ENCODE peak calls at places on chromosomes 7 and 10, in nine cellular contexts. W, V, O, A, U, H, N, X and G are unnamed samples.

GRCh38 chr10:1715821-1716220 is 21.5 kb downstream of the ADARB2 start:
- DNase-seq in V (no peak), W (peak), H (peak), U (peak), X (no peak), N (no peak), O (no peak), A (no peak), G (no peak)

GRCh38 chr7:2926898-2927405 is 82.8 kb upstream of the GNA12 start:
- DNase-seq in V (peak), O (no peak), A (peak), N (no peak), H (no peak), X (no peak), W (no peak), U (no peak), G (no peak)

GRCh38 chr10:131706952-131707351 is 193.9 kb upstream of the PPP2R2D start:
- DNase-seq in H (no peak), U (no peak), X (peak), N (no peak), W (no peak), A (peak), V (no peak), O (no peak), G (no peak)

GRCh38 chr7:111370002-111370401 is 192.3 kb downstream of the IMMP2L start:
- DNase-seq in V (no peak), W (no peak), O (no peak), U (no peak), X (no peak), A (no peak), N (no peak), H (no peak), G (no peak)

GRCh38 chr7:156510966-156511365 is 129.6 kb upstream of the RNF32 start:
- DNase-seq in W (no peak), N (no peak), O (no peak), H (no peak), A (no peak), U (no peak), X (no peak), V (no peak), G (no peak)

GRCh38 chr10:94103902-94104301 is 110.2 kb downstream of the PLCE1 start:
- DNase-seq in W (no peak), V (no peak), U (no peak), H (peak), N (no peak), O (no peak), A (no peak), X (no peak), G (no peak)

GRCh38 chr10:110436554-110437350 is 61.0 kb upstream of the DUSP5 start:
- DNase-seq in X (peak), W (no peak), H (no peak), U (no peak), N (no peak), V (peak), O (no peak), A (peak), G (no peak)

GRCh38 chr10:48478469-48478868 is 126.4 kb downstream of the ARHGAP22 start:
- DNase-seq in X (no peak), A (no peak), V (no peak), U (no peak), H (no peak), N (no peak), W (no peak), O (no peak), G (no peak)

GRCh38 chr10:125871341-125871740 is 9.8 kb downstream of the DHX32 start:
- DNase-seq in O (no peak), H (no peak), X (no peak), W (no peak), N (no peak), U (no peak), A (no peak), V (no peak), G (no peak)

GRCh38 chr10:71618176-71618575 is 101.4 kb downstream of the C10orf105 start:
- DNase-seq in U (no peak), O (no peak), A (no peak), X (no peak), W (no peak), H (no peak), V (no peak), N (no peak), G (no peak)

GRCh38 chr7:1357601-1358271 is 101.5 kb downstream of the MICALL2 start:
- DNase-seq in X (peak), H (no peak), U (no peak), W (no peak), N (no peak), V (peak), A (no peak), O (no peak), G (peak)

GRCh38 chr7:13827716-13828115 is 161.8 kb downstream of the ETV1 start:
- DNase-seq in H (no peak), O (no peak), W (no peak), N (no peak), U (no peak), V (no peak), X (no peak), A (no peak), G (no peak)

GRCh38 chr7:3683886-3684539 is 383.0 kb downstream of the SDK1 start:
- DNase-seq in U (no peak), H (no peak), W (no peak), V (no peak), O (no peak), N (no peak), X (no peak), A (no peak), G (no peak)

GRCh38 chr7:158110661-158111555 is 476.7 kb downstream of the PTPRN2 start:
- DNase-seq in N (peak), X (no peak), V (no peak), O (no peak), W (no peak), H (no peak), U (no peak), A (no peak), G (no peak)

GRCh38 chr10:131833446-131834080 is 67.2 kb upstream of the PPP2R2D start:
- DNase-seq in X (peak), O (no peak), U (no peak), W (no peak), V (peak), H (no peak), N (no peak), A (peak), G (no peak)

GRCh38 chr7:115475774-115476407 is 554.0 kb downstream of the MDFIC start:
- DNase-seq in U (no peak), V (no peak), A (peak), X (no peak), H (no peak), W (no peak), N (no peak), O (no peak), G (no peak)

GRCh38 chr10:129914153-129914855 is 49.8 kb downstream of the EBF3 start:
- DNase-seq in O (no peak), X (peak), A (no peak), N (no peak), H (no peak), V (no peak), U (no peak), W (no peak), G (no peak)

GRCh38 chr10:68074404-68074774 is 694 bp downstream of the HERC4 start:
- DNase-seq in A (no peak), X (no peak), O (no peak), N (no peak), V (no peak), H (no peak), W (no peak), U (no peak), G (no peak)

GRCh38 chr10:13924020-13924725 is 337.4 kb downstream of the PRPF18 start:
- DNase-seq in W (no peak), U (no peak), H (no peak), X (no peak), V (no peak), O (no peak), A (no peak), N (no peak), G (no peak)

DNA sequence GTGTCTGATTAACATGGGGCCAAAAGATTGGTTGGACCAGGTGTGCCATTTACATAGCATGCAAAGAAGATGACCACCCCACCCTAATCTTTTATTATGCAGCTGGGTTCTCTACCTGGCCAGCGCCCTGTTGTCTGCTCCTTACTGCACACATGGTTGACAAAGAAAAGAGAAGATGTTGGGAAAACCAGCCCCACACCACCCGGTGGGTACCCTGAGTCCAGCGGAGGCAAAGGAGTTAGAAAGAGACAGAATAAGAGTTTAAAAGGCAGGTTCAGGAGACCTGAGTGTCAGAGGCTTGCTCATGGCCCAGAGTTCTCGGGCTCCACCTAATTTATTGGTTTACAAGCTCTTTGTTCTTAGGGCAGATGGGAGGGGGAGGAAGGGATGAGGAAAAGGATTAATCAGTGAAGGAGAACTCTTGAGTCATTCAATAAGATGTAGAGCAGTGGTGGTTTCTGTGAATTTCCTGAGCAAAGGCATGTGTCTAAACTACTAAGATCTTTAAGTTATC is 24.1 kb upstream of the ABCA13 start:
- DNase-seq in U (no peak), V (no peak), N (no peak), X (no peak), A (peak), H (no peak), W (no peak), O (no peak), G (no peak)
- TF ChIP-seq POLR2A in U (no peak), V (no peak), N (no peak), X (no peak), A (no peak), H (no peak), W (no peak), O (no peak), G (no peak)

GRCh38 chr7:127252380-127252718 is 392 bp downstream of the GRM8 start:
- DNase-seq in U (no peak), W (no peak), H (no peak), N (no peak), V (no peak), X (no peak), O (no peak), A (no peak), G (no peak)
- TF ChIP-seq POLR2A in U (no peak), W (no peak), H (no peak), N (no peak), V (no peak), X (no peak), O (no peak), A (no peak), G (no peak)

GRCh38 chr7:151692721-151693120 is 173.0 kb upstream of the RHEB start:
- DNase-seq in V (no peak), A (no peak), O (no peak), U (no peak), H (no peak), W (no peak), X (peak), N (no peak), G (no peak)
- TF ChIP-seq POLR2A in V (no peak), A (no peak), O (no peak), U (no peak), H (no peak), W (no peak), X (no peak), N (no peak), G (no peak)

DNA sequence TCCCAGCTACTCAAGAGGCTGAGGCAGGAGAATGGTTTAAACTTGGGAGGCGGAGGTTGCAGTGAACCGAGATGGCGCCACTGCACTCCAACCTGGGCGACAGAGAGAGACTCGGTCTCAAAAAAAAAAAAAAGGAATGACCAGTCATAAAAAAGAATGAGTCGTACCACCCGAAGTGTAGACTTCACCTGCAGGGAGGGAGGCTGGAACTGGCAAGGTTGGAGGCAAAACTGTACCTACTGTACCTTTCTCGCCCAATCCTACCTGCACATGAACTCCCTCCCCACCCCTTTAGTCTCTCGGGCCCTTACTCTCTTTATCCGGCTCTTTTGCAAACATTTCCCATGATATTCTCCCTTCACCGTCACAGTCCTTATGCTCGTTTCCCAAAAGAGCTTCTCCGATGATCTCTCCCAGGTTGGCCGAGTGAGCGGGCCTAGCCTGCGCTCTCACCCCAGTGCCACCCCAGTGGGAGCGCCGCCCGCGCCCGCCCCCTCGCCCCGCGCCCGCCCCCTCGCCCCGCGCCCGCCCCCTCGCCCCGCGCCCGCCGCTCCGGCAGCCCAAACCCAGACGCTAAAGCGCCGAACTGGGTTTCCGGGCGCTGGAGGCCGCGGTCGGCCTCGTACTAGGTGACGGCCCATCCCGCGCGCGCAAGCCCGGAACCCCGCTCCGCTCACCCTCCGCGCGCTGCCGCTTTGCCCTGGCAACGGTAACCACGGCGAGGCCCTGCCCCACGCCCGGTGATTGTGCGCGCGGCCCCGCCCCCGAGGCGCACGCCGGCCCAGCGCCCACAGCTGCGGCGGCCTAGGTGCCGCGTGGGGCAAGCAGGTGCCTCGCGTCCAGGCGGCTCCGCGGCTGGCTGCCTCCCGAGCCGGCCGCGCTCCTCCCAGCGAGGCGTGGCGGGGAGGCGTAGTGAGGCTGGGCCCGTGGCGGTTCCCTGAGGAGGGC is at the start of gene SMKR1:
- DNase-seq in A (peak), H (peak), X (peak), N (peak), W (peak), V (peak), U (peak), O (peak), G (peak)
- TF ChIP-seq POLR2A in A (no peak), H (peak), X (no peak), N (peak), W (peak), V (no peak), U (no peak), O (no peak), G (no peak)

DNA sequence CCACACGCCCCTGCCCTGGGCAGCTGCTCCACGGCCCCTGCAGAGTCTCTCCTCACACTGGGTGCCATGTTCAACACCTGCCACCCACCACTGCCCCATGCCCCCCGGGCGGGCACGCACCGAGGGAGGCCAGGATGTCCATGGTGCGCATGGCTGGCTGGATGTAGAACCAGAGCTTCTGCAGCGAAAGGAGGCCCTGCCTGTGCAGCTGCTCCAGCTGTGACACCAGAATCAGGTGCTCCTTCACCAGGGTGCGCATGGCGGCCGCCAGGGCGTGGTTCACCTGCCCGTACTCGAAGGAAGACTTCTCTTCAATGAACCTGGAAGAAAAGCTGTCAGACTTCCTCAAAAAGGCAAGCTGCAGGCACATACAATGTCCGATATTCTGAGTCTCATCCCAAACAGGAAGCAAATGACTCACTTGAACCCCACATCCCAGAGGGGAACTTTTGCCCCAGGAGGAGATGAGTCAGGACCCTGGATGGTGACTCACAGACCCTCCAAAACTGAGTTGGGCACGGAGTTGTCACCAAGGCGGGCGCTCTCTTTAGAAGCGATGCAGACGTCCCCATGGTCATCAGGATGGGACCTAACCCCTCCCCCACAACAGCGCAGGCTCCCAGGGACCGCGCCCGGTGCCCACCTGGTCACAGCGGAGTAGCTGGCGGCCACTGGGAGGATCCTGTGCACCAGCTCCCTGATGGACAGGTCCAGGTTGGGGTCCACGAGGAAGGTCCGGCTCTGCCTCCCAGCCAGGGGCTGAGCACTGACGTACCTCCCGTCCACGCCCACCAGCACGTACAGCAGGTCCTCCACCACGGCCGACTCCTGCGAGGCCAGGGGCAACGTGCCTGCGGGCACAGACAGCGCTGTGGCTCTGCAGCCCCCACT is 15.5 kb downstream of the TUBGCP2 start:
- DNase-seq in N (no peak), X (peak), A (no peak), H (no peak), O (no peak), U (no peak), V (no peak), W (peak), G (peak)
- TF ChIP-seq POLR2A in N (no peak), X (no peak), A (no peak), H (no peak), O (no peak), U (no peak), V (no peak), W (no peak), G (no peak)

GRCh38 chr7:4775281-4776159 is at the start of gene AP5Z1:
- DNase-seq in U (peak), W (peak), A (peak), H (peak), N (peak), X (peak), O (peak), V (peak), G (peak)
- TF ChIP-seq POLR2A in U (peak), W (peak), A (peak), H (peak), N (peak), X (peak), O (peak), V (peak), G (peak)

GRCh38 chr7:101162551-101163280 is 2.7 kb downstream of the VGF start:
- DNase-seq in U (peak), H (peak), V (no peak), O (no peak), X (peak), W (peak), N (no peak), A (no peak), G (peak)
- TF ChIP-seq POLR2A in U (no peak), H (no peak), V (no peak), O (no peak), X (no peak), W (no peak), N (no peak), A (no peak), G (no peak)